ENCODE peak calls at places on chromosomes 13 and 19, in six cellular contexts. K, P, D, J, W and M are unnamed samples. For H3K36me3, the result is how much of the 10 kb centered on the place peaks cover.

GRCh38 chr19:2282062-2282861 is at the start of gene PEAK3:
- DNase-seq in P (peak), K (peak), D (no peak), J (peak), W (no peak), M (no peak)

GRCh38 chr19:21328402-21328801 is 808 bp downstream of the ZNF708 start:
- DNase-seq in P (no peak), W (no peak), K (no peak), J (no peak), D (no peak), M (no peak)

GRCh38 chr19:10333758-10334339 is 520 bp upstream of the RAVER1 start:
- DNase-seq in W (no peak), J (no peak), P (no peak), K (no peak), D (no peak), M (no peak)

GRCh38 chr19:18408053-18408476 is 10.6 kb upstream of the LRRC25 start:
- DNase-seq in J (no peak), D (no peak), W (no peak), P (no peak), K (peak), M (no peak)

GRCh38 chr13:53174550-53174949 is 145.9 kb downstream of the OLFM4 start:
- DNase-seq in D (no peak), K (no peak), J (no peak), P (no peak), W (no peak), M (no peak)

GRCh38 chr13:77876176-77876575 is 42.5 kb downstream of the EDNRB start:
- DNase-seq in J (no peak), P (no peak), D (no peak), K (no peak), W (no peak), M (no peak)

GRCh38 chr19:40424637-40425449 is 949 bp downstream of the SERTAD1 start:
- DNase-seq in J (no peak), D (no peak), P (no peak), K (peak), W (no peak), M (no peak)

GRCh38 chr19:34662919-34663318 is 14.0 kb downstream of the SCGB2B2 start:
- DNase-seq in D (peak), J (no peak), K (no peak), P (no peak), W (no peak), M (no peak)

GRCh38 chr13:37360556-37360955 is 238.0 kb downstream of the POSTN start:
- DNase-seq in P (no peak), W (no peak), D (no peak), J (no peak), K (no peak), M (no peak)

GRCh38 chr19:47438793-47439220 is 19.5 kb upstream of the MEIS3 start:
- DNase-seq in J (no peak), K (no peak), W (no peak), P (no peak), D (no peak), M (no peak)

DNA sequence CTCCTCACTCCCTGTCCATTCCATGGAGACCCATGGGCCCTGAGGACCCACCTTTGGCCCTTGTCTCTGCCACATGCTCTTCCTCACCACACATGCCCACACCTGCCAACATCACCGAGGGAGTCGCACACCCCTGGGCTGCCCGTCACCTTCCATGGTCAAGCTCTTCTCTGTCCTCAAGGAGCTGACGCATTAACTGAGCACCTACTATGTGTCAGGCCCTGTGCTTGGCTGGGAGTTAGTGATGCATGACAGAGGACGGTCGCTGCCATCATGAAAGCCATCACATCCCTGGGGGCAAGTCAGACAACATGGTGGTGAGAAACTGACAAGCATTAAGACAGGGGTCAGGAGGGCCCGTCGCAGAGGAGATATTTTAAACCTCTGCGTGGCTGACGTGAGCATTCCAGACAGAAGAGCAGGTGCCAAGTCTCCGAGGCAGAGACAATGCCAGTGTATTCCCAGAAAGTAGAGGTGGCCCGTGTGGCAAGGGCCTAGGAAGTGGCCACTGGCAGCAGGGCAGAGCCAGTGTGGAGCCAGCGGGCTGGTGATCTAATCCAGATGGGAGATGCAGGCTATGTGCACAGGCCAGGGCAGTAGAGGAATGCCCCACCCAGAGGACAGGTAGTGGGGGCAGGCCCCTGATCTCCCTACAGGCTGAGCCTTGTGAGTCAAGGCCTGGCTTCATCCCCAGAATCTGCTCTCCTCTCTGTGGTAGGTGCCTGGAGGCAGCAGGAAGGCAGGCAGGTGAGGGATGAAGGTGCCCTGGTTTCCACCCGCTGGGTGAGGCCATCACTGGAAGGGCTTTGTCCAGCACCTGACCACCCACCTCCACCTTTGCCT is 21.2 kb downstream of the ELAVL1 start:
- DNase-seq in P (no peak), J (no peak), D (no peak), K (no peak), W (no peak), M (no peak)
- H3K36me3 ChIP-seq in P (half or more), J (half or more), D (half or more), K (under half), W (half or more), M (under half)

GRCh38 chr13:29527511-29527910 is 68.0 kb downstream of the SLC7A1 start:
- DNase-seq in D (no peak), P (no peak), W (no peak), J (no peak), K (no peak), M (no peak)
- H3K36me3 ChIP-seq in D (under half), P (under half), W (half or more), J (under half), K (under half), M (under half)

DNA sequence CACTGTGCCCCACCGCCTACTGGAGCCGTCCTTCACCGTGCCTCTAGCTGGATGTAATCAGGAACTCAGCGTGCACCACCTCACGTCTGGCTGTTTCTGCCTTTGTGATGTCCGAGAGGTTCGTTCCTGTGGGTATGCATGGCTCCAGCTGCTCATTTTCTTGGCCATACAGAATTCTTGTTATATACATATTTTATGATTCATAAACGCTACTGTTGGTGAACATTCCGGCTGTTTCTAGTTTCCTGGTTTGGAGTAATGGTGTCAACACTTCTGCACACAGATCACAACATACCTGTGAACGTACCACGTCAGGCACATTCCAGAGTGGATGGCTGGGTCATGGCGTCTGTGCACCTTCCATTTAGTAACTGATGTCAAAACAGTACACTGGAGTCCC is 14.6 kb downstream of the DCUN1D2 start:
- DNase-seq in W (no peak), J (no peak), K (no peak), D (no peak), P (no peak), M (no peak)
- H3K36me3 ChIP-seq in W (half or more), J (half or more), K (under half), D (under half), P (under half), M (under half)

DNA sequence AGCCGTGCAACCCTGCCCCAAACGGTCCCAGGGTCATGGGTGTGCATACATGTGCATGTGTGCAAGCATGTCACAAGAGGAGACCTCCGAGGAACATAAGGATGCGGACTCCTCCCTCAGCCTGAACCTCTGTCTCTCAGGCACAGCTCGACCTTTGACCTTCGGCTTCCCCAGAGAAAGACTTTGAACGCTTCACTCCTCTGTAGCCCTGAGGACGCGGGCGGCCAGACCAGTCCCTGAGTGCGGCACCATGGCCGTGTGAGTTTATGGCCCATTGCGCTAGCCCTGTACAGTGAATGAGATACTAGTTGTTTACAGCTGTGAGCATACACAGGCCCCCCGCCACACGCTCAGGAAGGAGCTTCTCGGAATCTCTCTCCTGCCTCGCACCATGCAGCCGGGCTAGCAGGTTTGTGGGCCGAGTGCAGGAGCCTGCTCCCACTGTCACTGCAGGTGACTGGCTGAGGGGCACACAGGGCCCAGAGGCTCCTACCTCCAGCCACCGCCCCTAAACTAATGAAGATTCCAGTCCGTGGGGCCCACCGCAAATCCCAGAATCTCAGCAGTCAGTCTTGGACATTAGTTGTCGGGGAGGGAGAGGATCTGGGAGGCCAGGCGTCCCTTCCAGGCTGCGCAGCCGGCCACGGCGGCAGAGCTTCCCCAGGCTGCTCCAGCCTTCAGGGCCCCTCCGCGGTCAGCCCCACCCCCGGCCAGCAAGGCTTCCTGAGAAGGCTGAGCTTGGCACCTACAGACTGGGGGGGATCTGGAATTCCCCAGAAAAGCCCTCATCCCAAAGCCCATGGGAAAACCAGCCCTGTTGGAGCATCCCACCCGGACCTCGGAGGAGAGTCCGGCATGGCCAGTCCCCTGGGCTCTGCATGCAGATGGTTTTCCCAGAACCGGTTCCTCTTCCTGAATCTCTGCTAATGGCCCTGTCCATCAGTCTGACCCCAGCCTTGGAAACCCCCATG is 10.6 kb downstream of the RASA3 start:
- DNase-seq in D (no peak), W (no peak), K (no peak), J (no peak), P (no peak), M (no peak)
- H3K36me3 ChIP-seq in D (under half), W (under half), K (under half), J (under half), P (under half), M (under half)

DNA sequence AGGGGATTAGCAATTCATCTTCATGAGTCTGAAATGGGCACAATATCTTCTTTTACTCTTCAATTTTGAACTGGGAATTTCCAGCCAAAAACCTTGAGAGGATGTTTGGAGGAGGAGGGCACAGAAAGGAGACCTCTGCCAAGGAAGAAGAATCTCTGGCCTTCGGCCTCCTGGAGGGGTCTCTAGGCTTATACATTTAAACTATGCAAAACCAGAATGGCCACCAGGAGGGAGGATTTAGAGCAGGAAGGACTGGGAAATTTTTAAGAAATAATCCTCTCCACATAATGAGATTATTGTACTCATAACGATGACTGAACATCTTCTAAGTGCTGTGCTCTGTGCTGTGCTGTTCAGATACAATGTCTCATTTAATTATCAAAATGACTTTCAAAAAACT is 325.9 kb downstream of the NDFIP2 start:
- DNase-seq in K (no peak), D (no peak), P (no peak), W (no peak), J (no peak), M (no peak)
- H3K36me3 ChIP-seq in K (under half), D (under half), P (under half), W (under half), J (under half), M (under half)